ENCODE peak calls at places on chromosome 2, in ten cellular contexts. I, E, K, L, Z, A, N, M, T and U are unnamed samples.

GRCh38 chr2:19569300-19569791 is 210.9 kb upstream of the OSR1 start:
- DNase-seq in M (no peak), E (peak; percentile 43), Z (no peak), N (no peak), I (no peak), L (no peak), A (no peak), K (no peak), T (no peak), U (no peak)

GRCh38 chr2:36807223-36807886 is 110.8 kb downstream of the VIT start:
- DNase-seq in N (peak; percentile 5), T (no peak), Z (peak; percentile 49), M (no peak), L (no peak), I (no peak), K (no peak), E (no peak), A (no peak), U (no peak)

GRCh38 chr2:10721344-10722251 is at the start of gene ATP6V1C2:
- DNase-seq in A (no peak), K (peak; percentile 47), N (no peak), L (peak; percentile 54), I (no peak), M (peak; percentile 82), E (peak; percentile 91), Z (no peak), T (no peak), U (no peak)

GRCh38 chr2:154449951-154450658 is 248.4 kb upstream of the KCNJ3 start:
- DNase-seq in T (no peak), M (no peak), L (no peak), I (no peak), N (no peak), A (no peak), K (no peak), Z (no peak), E (no peak), U (peak; percentile 71)

GRCh38 chr2:26238301-26238958 is 6.0 kb downstream of the HADHA start:
- DNase-seq in M (no peak), I (no peak), Z (no peak), E (no peak), N (peak; percentile 48), L (peak; percentile 75), K (no peak), T (peak; percentile 26), A (no peak), U (no peak)

GRCh38 chr2:235833971-235834620 is 334.1 kb downstream of the GBX2 start:
- DNase-seq in E (no peak), Z (no peak), A (no peak), L (no peak), K (no peak), M (no peak), I (no peak), N (no peak), T (no peak), U (no peak)

GRCh38 chr2:201600906-201601305 is 42.4 kb downstream of the TMEM237 start:
- DNase-seq in M (no peak), E (no peak), I (no peak), Z (no peak), N (no peak), T (no peak), L (no peak), K (no peak), A (no peak), U (no peak)

GRCh38 chr2:23589739-23590138 is 204.8 kb downstream of the KLHL29 start:
- DNase-seq in I (no peak), K (no peak), A (peak; percentile 65), L (no peak), Z (no peak), T (peak; percentile 18), E (no peak), N (peak; percentile 39), M (no peak), U (no peak)

GRCh38 chr2:238170386-238171071 is 11.8 kb downstream of the ERFE start:
- DNase-seq in A (no peak), T (no peak), M (peak; percentile 61), N (peak; percentile 49), E (no peak), L (no peak), Z (no peak), I (no peak), K (no peak), U (peak; percentile 71)

GRCh38 chr2:8407332-8407731 is 274.5 kb upstream of the ID2 start:
- DNase-seq in M (no peak), Z (no peak), K (no peak), A (no peak), N (no peak), T (no peak), L (no peak), E (no peak), I (no peak), U (no peak)

GRCh38 chr2:238820909-238821308 is 27.0 kb upstream of the TWIST2 start:
- DNase-seq in K (no peak), M (no peak), E (no peak), Z (no peak), A (no peak), N (peak; percentile 90), T (peak; percentile 72), L (no peak), I (no peak), U (no peak)

GRCh38 chr2:20617081-20617575 is 33.8 kb downstream of the HS1BP3 start:
- DNase-seq in I (no peak), Z (peak; percentile 77), T (no peak), N (peak; percentile 62), K (peak; percentile 35), L (no peak), M (peak; percentile 82), A (peak; percentile 82), E (peak; percentile 60), U (no peak)

GRCh38 chr2:203804070-203804469 is 63.5 kb upstream of the CTLA4 start:
- DNase-seq in A (peak; percentile 81), Z (no peak), T (peak; percentile 100), N (peak; percentile 98), I (no peak), L (no peak), E (no peak), M (no peak), K (no peak), U (no peak)

GRCh38 chr2:218988650-218989049 is 3.7 kb upstream of the FEV start:
- DNase-seq in K (no peak), N (no peak), I (no peak), T (no peak), L (no peak), A (no peak), Z (no peak), M (no peak), E (no peak), U (no peak)

GRCh38 chr2:1591978-1592907 is 152.1 kb downstream of the PXDN start:
- DNase-seq in L (peak; percentile 25), A (peak; percentile 89), K (no peak), E (peak; percentile 86), Z (peak; percentile 4), T (peak; percentile 46), I (no peak), M (peak; percentile 85), N (peak; percentile 83), U (no peak)
- TF ChIP-seq CTCF in L (peak; percentile 4), A (peak; percentile 76), K (no peak), E (peak; percentile 69), Z (peak; percentile 24), T (peak; percentile 42), I (no peak), M (peak; percentile 77), N (peak; percentile 68), U (no peak)

DNA sequence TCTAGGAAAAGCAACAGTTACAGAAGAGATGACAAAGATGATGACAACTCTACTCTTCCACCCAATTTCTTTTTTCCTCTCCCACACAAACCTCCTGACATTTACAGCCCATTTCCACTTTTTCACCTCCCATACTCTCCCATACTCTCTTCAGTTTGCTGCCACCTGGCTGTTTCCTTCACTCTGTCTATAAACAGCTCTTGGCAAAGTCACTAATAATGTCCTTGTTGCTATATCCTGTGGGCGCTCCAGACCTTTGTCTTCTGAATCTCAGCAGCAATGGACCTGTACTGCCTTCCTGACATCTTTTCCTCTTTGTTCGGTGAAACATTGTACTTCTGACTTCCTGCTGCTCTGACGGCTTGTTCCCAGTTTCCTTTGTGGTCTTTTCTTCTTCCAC is 60.7 kb upstream of the CAVIN2 start:
- DNase-seq in E (no peak), I (no peak), N (no peak), T (no peak), A (no peak), M (no peak), Z (no peak), L (no peak), K (no peak), U (no peak)
- TF ChIP-seq CTCF in E (no peak), I (no peak), N (peak; percentile 13), T (no peak), A (no peak), M (no peak), Z (no peak), L (no peak), K (no peak), U (peak; percentile 23)

GRCh38 chr2:128180031-128180430 is 89.0 kb downstream of the UGGT1 start:
- DNase-seq in T (no peak), L (no peak), Z (no peak), E (no peak), A (no peak), I (no peak), N (no peak), M (no peak), K (no peak), U (no peak)

GRCh38 chr2:128187032-128187654 is 96.1 kb downstream of the UGGT1 start:
- DNase-seq in K (peak; percentile 13), I (no peak), L (no peak), T (peak; percentile 70), M (no peak), A (no peak), E (peak; percentile 7), N (peak; percentile 77), Z (peak; percentile 35), U (no peak)

GRCh38 chr2:128185576-128185975 is 94.6 kb downstream of the UGGT1 start:
- DNase-seq in Z (no peak), M (no peak), K (no peak), E (no peak), N (no peak), I (no peak), T (no peak), L (no peak), A (no peak), U (no peak)
- TF ChIP-seq CTCF in Z (no peak), M (no peak), K (no peak), E (no peak), N (no peak), I (no peak), T (no peak), L (no peak), A (no peak), U (no peak)

DNA sequence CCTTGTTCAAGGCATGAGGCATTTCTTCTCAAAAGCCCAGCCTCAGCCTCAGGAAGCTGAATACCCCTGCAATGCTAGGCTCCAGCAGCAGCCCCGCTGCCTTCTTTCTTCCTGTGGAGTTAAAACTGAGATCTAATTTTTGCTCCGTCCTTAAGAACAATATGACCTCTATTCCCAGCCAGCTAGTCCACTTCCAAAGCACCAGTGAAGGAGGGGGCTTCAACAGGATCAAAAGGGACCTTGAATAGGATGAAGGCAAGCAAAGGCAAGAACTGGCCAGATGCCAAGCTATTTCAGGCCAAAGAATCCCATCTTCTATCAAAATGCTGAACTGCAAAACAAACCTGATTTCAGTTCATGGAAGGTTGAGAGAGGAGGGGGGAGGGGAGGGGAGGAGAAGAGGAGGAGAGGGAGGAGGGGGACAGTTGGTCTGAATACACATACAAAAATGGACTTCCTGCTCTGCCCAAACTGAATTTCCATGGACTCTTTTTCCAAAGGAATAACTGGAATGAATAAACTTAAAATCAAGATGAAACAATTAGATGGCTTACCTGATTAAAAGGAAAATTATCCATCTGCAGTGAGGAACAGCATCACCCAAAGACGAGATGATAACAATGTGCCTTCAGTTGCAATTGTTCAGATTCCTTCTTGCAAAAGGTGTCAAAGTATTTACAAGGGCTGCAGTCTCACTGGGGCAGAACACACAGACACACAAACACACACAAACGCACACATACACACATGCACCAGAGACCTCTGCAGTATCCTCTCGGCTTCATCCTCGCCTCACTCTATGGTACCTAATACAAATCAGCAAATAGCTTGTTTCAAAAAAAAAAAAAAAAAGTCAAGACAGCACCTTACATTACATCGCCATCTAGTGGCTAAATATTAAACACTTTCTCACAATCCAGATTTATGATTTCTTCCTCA is at the start of gene SCN1A:
- DNase-seq in E (peak; percentile 59), A (no peak), N (peak; percentile 63), I (no peak), M (no peak), Z (peak; percentile 41), L (peak; percentile 48), T (peak; percentile 48), K (no peak), U (no peak)
- TF ChIP-seq CTCF in E (peak; percentile 76), A (peak; percentile 47), N (peak; percentile 67), I (no peak), M (peak; percentile 69), Z (peak; percentile 82), L (peak; percentile 21), T (peak; percentile 70), K (peak; percentile 44), U (peak; percentile 45)